ENCODE peak calls at places on chromosomes 4 and X, in seven cellular contexts. H is GM12878, X is sigmoid colon, L is GM12892, N is upper lobe of left lung, M is HCT116, P is vagina. U is an unnamed sample.

GRCh38 chrX:153671589-153672530 is 1.8 kb downstream of the PNCK start:
- DNase-seq in L (no peak), N (peak), H (no peak), X (peak), M (no peak), P (no peak), U (no peak)

GRCh38 chrX:100928660-100929613 is at the start of gene XKRX:
- DNase-seq in P (no peak), M (peak), X (no peak), L (peak), N (peak), H (no peak), U (peak)

GRCh38 chr4:122480655-122481487 is 24.3 kb upstream of the IL2 start:
- DNase-seq in X (no peak), P (no peak), L (no peak), H (no peak), M (no peak), N (no peak), U (no peak)

GRCh38 chr4:114040319-114041116 is 61.1 kb upstream of the ARSJ start:
- DNase-seq in N (no peak), P (no peak), M (no peak), L (peak), H (peak), X (no peak), U (no peak)

GRCh38 chr4:54539500-54540029 is 118.2 kb upstream of the KIT start:
- DNase-seq in P (no peak), N (peak), X (no peak), M (no peak), H (no peak), L (no peak), U (no peak)

GRCh38 chrX:136941396-136942337 is 61.1 kb upstream of the RBMX start:
- DNase-seq in P (no peak), L (no peak), N (no peak), X (no peak), M (no peak), H (no peak), U (no peak)

GRCh38 chr4:74942251-74942917 is 9.5 kb downstream of the PARM1 start:
- DNase-seq in M (no peak), X (no peak), P (no peak), L (no peak), H (no peak), N (no peak), U (no peak)

GRCh38 chr4:116599859-116600258 is 485.5 kb downstream of the TRAM1L1 start:
- DNase-seq in X (no peak), H (no peak), P (no peak), M (no peak), N (peak), L (no peak), U (no peak)

GRCh38 chr4:3059090-3059428 is 15.3 kb downstream of the HTT-AS start:
- DNase-seq in M (no peak), X (no peak), P (no peak), H (no peak), N (no peak), L (peak), U (no peak)

GRCh38 chr4:8905773-8906667 is 34.4 kb upstream of the HMX1 start:
- DNase-seq in H (no peak), L (no peak), M (no peak), N (peak), X (peak), P (no peak), U (no peak)

GRCh38 chr4:142815834-142816233 is 30.3 kb downstream of the INPP4B start:
- DNase-seq in M (peak), X (no peak), H (no peak), P (no peak), L (no peak), N (no peak), U (no peak)

GRCh38 chr4:111639876-111640275 is 505.4 kb upstream of the FAM241A start:
- DNase-seq in N (no peak), P (no peak), L (no peak), X (no peak), H (no peak), M (no peak), U (no peak)

GRCh38 chr4:56728512-56728911 is 47.4 kb upstream of the HOPX start:
- DNase-seq in P (no peak), M (no peak), X (peak), L (no peak), H (no peak), N (no peak), U (peak)

GRCh38 chrX:154593201-154593600 is 8.3 kb downstream of the CTAG1A start:
- DNase-seq in N (no peak), P (no peak), L (no peak), H (no peak), M (no peak), X (no peak), U (no peak)

GRCh38 chrX:79511799-79512198 is 144.7 kb upstream of the ITM2A start:
- DNase-seq in P (no peak), M (no peak), L (no peak), H (no peak), N (no peak), X (no peak), U (no peak)

GRCh38 chr4:54784188-54784671 is 126.5 kb downstream of the KIT start:
- DNase-seq in M (no peak), P (peak), N (peak), H (no peak), X (peak), L (no peak), U (peak)

GRCh38 chr4:169205146-169205806 is 65.5 kb downstream of the SH3RF1 start:
- DNase-seq in L (no peak), X (no peak), M (no peak), P (no peak), H (no peak), N (no peak), U (no peak)

GRCh38 chr4:186190456-186191265 is 706 bp upstream of the CYP4V2 start:
- DNase-seq in M (no peak), N (no peak), H (no peak), X (peak), L (peak), P (no peak), U (peak)

GRCh38 chrX:3244955-3245354 is 101.5 kb downstream of the MXRA5 start:
- DNase-seq in P (no peak), N (no peak), M (no peak), L (no peak), H (no peak), X (no peak), U (no peak)

GRCh38 chr4:66688674-66689073 is 856.6 kb downstream of the CENPC start:
- DNase-seq in L (no peak), N (no peak), P (no peak), X (no peak), H (no peak), M (no peak), U (no peak)

GRCh38 chr4:17811078-17811603 is 362 bp downstream of the NCAPG start:
- DNase-seq in N (peak), M (no peak), L (no peak), P (no peak), H (no peak), X (no peak), U (no peak)

GRCh38 chr4:2928242-2929155 is 34.7 kb downstream of the NOP14 start:
- DNase-seq in M (no peak), H (no peak), N (no peak), L (no peak), P (no peak), X (no peak), U (no peak)

GRCh38 chrX:29911673-29912072 is 303.7 kb upstream of the MAGEB2 start:
- DNase-seq in P (no peak), M (no peak), H (no peak), L (no peak), X (no peak), N (no peak), U (no peak)

GRCh38 chr4:83686166-83686565 is 150.3 kb downstream of the GPAT3 start:
- DNase-seq in P (no peak), X (no peak), H (no peak), M (no peak), L (no peak), N (no peak), U (no peak)

GRCh38 chr4:8268211-8268610 is 1.3 kb upstream of the HTRA3 start:
- DNase-seq in P (no peak), N (no peak), H (no peak), X (no peak), M (no peak), L (no peak), U (no peak)

GRCh38 chr4:70721747-70722146 is at the start of gene RUFY3:
- DNase-seq in L (no peak), N (no peak), X (peak), H (no peak), M (no peak), P (peak), U (no peak)

GRCh38 chr4:85772470-85772869 is 297.5 kb downstream of the ARHGAP24 start:
- DNase-seq in H (no peak), L (no peak), P (no peak), M (no peak), X (no peak), N (no peak), U (no peak)

GRCh38 chrX:132491191-132491590 is 2.4 kb upstream of the MBNL3 start:
- DNase-seq in L (no peak), M (no peak), N (no peak), H (no peak), X (no peak), P (no peak), U (no peak)
- TF ChIP-seq POLR2AphosphoS5 in L (no peak), M (no peak), N (no peak), H (no peak), X (no peak), P (no peak), U (peak)

GRCh38 chr4:37976991-37977470 is 16.8 kb downstream of the PTTG2 start:
- DNase-seq in N (peak), H (no peak), P (no peak), M (peak), X (peak), L (peak), U (peak)
- TF ChIP-seq POLR2AphosphoS5 in N (peak), H (no peak), P (no peak), M (peak), X (no peak), L (no peak), U (no peak)

GRCh38 chrX:130592204-130592603 is 190.4 kb downstream of the RBMX2 start:
- DNase-seq in H (no peak), X (no peak), P (no peak), M (no peak), N (no peak), L (no peak), U (no peak)

GRCh38 chrX:130594453-130594916 is 192.7 kb downstream of the RBMX2 start:
- DNase-seq in X (no peak), N (no peak), P (no peak), M (no peak), H (no peak), L (no peak), U (peak)
- TF ChIP-seq POLR2AphosphoS5 in X (no peak), N (no peak), P (no peak), M (no peak), H (no peak), L (no peak), U (peak)

GRCh38 chr4:133152801-133153526 is 3.9 kb downstream of the PCDH10 start:
- DNase-seq in N (no peak), X (no peak), L (no peak), M (no peak), H (no peak), P (no peak), U (no peak)

GRCh38 chr4:133156556-133156955 is 7.5 kb downstream of the PCDH10 start:
- DNase-seq in X (no peak), H (no peak), L (no peak), N (no peak), P (no peak), M (no peak), U (no peak)

GRCh38 chr4:133157460-133158160 is 8.5 kb downstream of the PCDH10 start:
- DNase-seq in H (no peak), N (no peak), M (no peak), X (no peak), P (no peak), L (no peak), U (no peak)

GRCh38 chr4:133154725-133155124 is 5.6 kb downstream of the PCDH10 start:
- DNase-seq in H (no peak), X (no peak), L (no peak), N (no peak), P (no peak), M (peak), U (no peak)

DNA sequence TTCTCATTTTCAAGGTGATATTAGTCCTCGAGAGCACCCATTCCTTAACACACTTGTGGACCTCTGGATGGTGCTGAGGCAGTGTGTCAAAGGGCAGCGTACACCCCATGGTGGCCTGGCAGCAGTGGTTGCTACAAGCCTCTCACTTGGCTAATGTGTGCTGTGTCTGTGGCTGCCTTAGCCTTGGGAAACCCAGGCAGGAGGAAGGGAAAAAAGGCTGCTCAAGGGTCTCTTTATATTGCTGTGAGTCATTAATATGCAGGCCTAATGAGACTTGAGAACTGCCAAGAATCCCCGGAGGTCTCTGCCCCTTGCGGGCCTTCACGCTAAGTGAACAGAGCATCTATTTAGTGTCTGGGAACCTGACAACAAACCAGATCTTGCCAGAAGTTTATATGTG is 7.0 kb downstream of the PCDH10 start:
- DNase-seq in L (no peak), H (no peak), M (no peak), P (no peak), N (no peak), X (no peak), U (no peak)
- TF ChIP-seq POLR2AphosphoS5 in L (no peak), H (no peak), M (no peak), P (no peak), N (no peak), X (no peak), U (no peak)